ENCODE peak calls at places on chromosomes 7 and 10, in seven cellular contexts. M, C, G, I, L, B and Z are unnamed samples.
A peak's percentile ranks its signal among the peaks of the same experiment; 100 is the strongest.

GRCh38 chr10:99740933-99741559 is 9.0 kb downstream of the CUTC start:
- DNase-seq in M (no peak), G (no peak), L (peak; percentile 21), I (no peak), B (no peak), C (no peak), Z (no peak)

GRCh38 chr10:29950391-29950790 is 109.0 kb downstream of the JCAD start:
- DNase-seq in C (no peak), L (no peak), B (peak; percentile 33), G (no peak), M (no peak), I (no peak), Z (no peak)

GRCh38 chr7:103952408-103952807 is 37.0 kb downstream of the RELN start:
- DNase-seq in I (no peak), G (no peak), M (no peak), C (no peak), B (no peak), L (no peak), Z (no peak)

GRCh38 chr10:46050956-46051355 is 4.9 kb upstream of the MSMB start:
- DNase-seq in G (peak; percentile 12), L (peak; percentile 30), M (no peak), B (no peak), I (no peak), C (no peak), Z (no peak)

GRCh38 chr10:84256510-84257342 is 11.9 kb downstream of the RGR start:
- DNase-seq in G (peak; percentile 84), L (peak; percentile 41), B (peak; percentile 65), I (no peak), M (peak; percentile 53), C (no peak), Z (no peak)

GRCh38 chr10:124867304-124867703 is 65.7 kb downstream of the ABRAXAS2 start:
- DNase-seq in I (no peak), M (no peak), B (no peak), G (no peak), L (no peak), C (no peak), Z (no peak)

GRCh38 chr10:12484945-12485805 is 135.8 kb downstream of the CAMK1D start:
- DNase-seq in I (no peak), G (no peak), C (no peak), B (peak; percentile 38), M (no peak), L (peak; percentile 1), Z (peak; percentile 42)

GRCh38 chr10:5549462-5550249 is 24.9 kb downstream of the CALML3 start:
- DNase-seq in I (no peak), C (no peak), B (no peak), L (no peak), G (no peak), M (no peak), Z (no peak)

GRCh38 chr7:116576350-116577319 is 51.8 kb downstream of the CAV1 start:
- DNase-seq in M (no peak), B (peak; percentile 52), I (no peak), G (no peak), L (peak; percentile 99), C (peak; percentile 57), Z (peak; percentile 30)

GRCh38 chr7:23100697-23101096 is 4.9 kb upstream of the KLHL7 start:
- DNase-seq in M (no peak), C (no peak), L (no peak), G (no peak), B (no peak), I (no peak), Z (no peak)

GRCh38 chr10:24444337-24444736 is 235.4 kb downstream of the KIAA1217 start:
- DNase-seq in C (peak; percentile 39), M (no peak), L (peak; percentile 98), G (no peak), I (no peak), B (no peak), Z (peak; percentile 85)

GRCh38 chr10:97083228-97083860 is 102.4 kb downstream of the SLIT1 start:
- DNase-seq in M (no peak), C (no peak), G (no peak), I (no peak), L (no peak), B (no peak), Z (no peak)

GRCh38 chr10:68348265-68348741 is 15.6 kb upstream of the PBLD start:
- DNase-seq in I (peak; percentile 12), G (peak; percentile 52), C (peak; percentile 63), B (peak; percentile 56), L (peak; percentile 60), M (no peak), Z (peak; percentile 46)

GRCh38 chr7:4140933-4141332 is 541.2 kb upstream of the FOXK1 start:
- DNase-seq in I (no peak), L (no peak), M (peak; percentile 10), G (no peak), B (no peak), C (no peak), Z (no peak)

GRCh38 chr10:79431891-79432831 is 13.3 kb downstream of the ZCCHC24 start:
- DNase-seq in I (no peak), L (no peak), B (no peak), M (no peak), G (no peak), C (no peak), Z (no peak)

GRCh38 chr10:30705086-30705624 is 75.6 kb upstream of the LYZL2 start:
- DNase-seq in I (no peak), M (no peak), L (no peak), B (no peak), C (no peak), G (no peak), Z (no peak)

GRCh38 chr7:135390829-135391228 is 119.1 kb downstream of the CNOT4 start:
- DNase-seq in B (no peak), L (no peak), M (no peak), I (no peak), G (no peak), C (no peak), Z (no peak)

GRCh38 chr7:124532166-124532565 is 233.4 kb downstream of the GPR37 start:
- DNase-seq in C (no peak), B (no peak), I (no peak), M (no peak), G (no peak), L (peak; percentile 59), Z (no peak)